ENCODE peak calls at places on chromosomes 4 and X, in five cellular contexts. Z is natural killer cell treated with Interleukin-12 subunit alpha and Interleukin-12 subunit beta and Interleukin-15 and Interleukin-18, amount 100 ng/mL, for 72 hours; H is endothelial cell; X is NCI-H524 treated with DMSO at 0.1 percent for 48 hours; Y is mesothelial cell of epicardium. Q is an unnamed sample.

GRCh38 chr4:108834167-108834566 is 71.3 kb upstream of the ETNPPL start:
- DNase-seq in H (no peak), X (no peak), Y (no peak), Z (no peak), Q (no peak)

GRCh38 chr4:156946508-156947197 is 24.9 kb downstream of the PDGFC start:
- DNase-seq in Y (no peak), H (no peak), X (no peak), Z (no peak), Q (no peak)

GRCh38 chrX:114650351-114650750 is 66.5 kb downstream of the HTR2C start:
- DNase-seq in Y (no peak), X (no peak), H (no peak), Z (no peak), Q (no peak)

GRCh38 chrX:103688949-103689348 is 2.5 kb upstream of the MORF4L2 start:
- DNase-seq in Y (no peak), X (no peak), H (no peak), Z (no peak), Q (peak)

GRCh38 chrX:41779058-41779564 is 55.1 kb downstream of the GPR82 start:
- DNase-seq in H (no peak), Y (no peak), X (peak), Z (no peak), Q (peak)

GRCh38 chr4:10622728-10623127 is 61.8 kb downstream of the CLNK start:
- DNase-seq in X (no peak), Y (no peak), H (peak), Z (no peak), Q (no peak)

GRCh38 chrX:111402378-111402777 is 9.6 kb downstream of the DCX start:
- DNase-seq in Y (no peak), H (no peak), X (no peak), Z (no peak), Q (no peak)

GRCh38 chr4:169963998-169964397 is 62.2 kb downstream of the MFAP3L start:
- DNase-seq in Z (no peak), X (no peak), H (no peak), Y (no peak), Q (no peak)

GRCh38 chr4:1600211-1600780 is 83.8 kb downstream of the FAM53A start:
- DNase-seq in X (no peak), Y (no peak), H (no peak), Z (peak), Q (no peak)

GRCh38 chr4:186132577-186133277 is 28.2 kb downstream of the FAM149A start:
- DNase-seq in Y (no peak), H (peak), Z (no peak), X (no peak), Q (no peak)

GRCh38 chr4:76879731-76880364 is 18.1 kb downstream of the SOWAHB start:
- DNase-seq in H (no peak), Z (no peak), Y (no peak), X (no peak), Q (no peak)

GRCh38 chr4:169397762-169398161 is 127.0 kb upstream of the SH3RF1 start:
- DNase-seq in Y (no peak), Z (no peak), X (no peak), H (no peak), Q (no peak)

GRCh38 chr4:73815145-73815544 is 21.3 kb upstream of the CXCL6 start:
- DNase-seq in Y (no peak), Z (no peak), X (no peak), H (no peak), Q (no peak)

GRCh38 chr4:38385286-38386010 is 278.6 kb upstream of the KLF3 start:
- DNase-seq in Z (no peak), Y (no peak), X (no peak), H (no peak), Q (no peak)

GRCh38 chr4:145808021-145808650 is 128.2 kb downstream of the C4orf51 start:
- DNase-seq in H (peak), Y (no peak), X (no peak), Z (no peak), Q (no peak)

GRCh38 chr4:124090007-124090406 is 622.5 kb downstream of the ANKRD50 start:
- DNase-seq in X (no peak), Z (no peak), H (no peak), Y (no peak), Q (no peak)

GRCh38 chrX:50913520-50913919 is 3.0 kb downstream of the BMP15 start:
- DNase-seq in X (no peak), Y (no peak), Z (no peak), H (no peak), Q (no peak)

GRCh38 chr4:104490096-104490769 is 4.5 kb downstream of the CXXC4 start:
- DNase-seq in H (no peak), X (peak), Y (no peak), Z (no peak), Q (no peak)

GRCh38 chrX:46574337-46574940 is 874 bp downstream of the CHST7 start:
- DNase-seq in Y (no peak), H (peak), X (no peak), Z (no peak), Q (no peak)

GRCh38 chrX:46837543-46838481 is 969 bp downstream of the RP2 start:
- DNase-seq in Z (no peak), H (no peak), Y (no peak), X (no peak), Q (no peak)

GRCh38 chrX:45850775-45851433 is 650.2 kb upstream of the DIPK2B start:
- DNase-seq in H (peak), Z (peak), Y (peak), X (no peak), Q (no peak)

GRCh38 chr4:82213485-82214162 is 160.2 kb downstream of the HNRNPD start:
- DNase-seq in Y (no peak), H (no peak), X (no peak), Z (no peak), Q (no peak)

GRCh38 chr4:139728840-139729239 is 63.2 kb downstream of the MGST2 start:
- DNase-seq in H (no peak), Z (no peak), Y (no peak), X (no peak), Q (no peak)

GRCh38 chr4:141395246-141395830 is 174.6 kb downstream of the ZNF330 start:
- DNase-seq in Z (no peak), X (no peak), Y (no peak), H (no peak), Q (no peak)

GRCh38 chrX:69282893-69283690 is 117.8 kb upstream of the PJA1 start:
- DNase-seq in X (no peak), Z (no peak), H (no peak), Y (no peak), Q (no peak)

GRCh38 chr4:94363136-94363655 is 20.6 kb upstream of the HPGDS start:
- DNase-seq in Z (no peak), X (no peak), Y (no peak), H (no peak), Q (no peak)

GRCh38 chr4:38565271-38566199 is 98.5 kb upstream of the KLF3 start:
- DNase-seq in H (no peak), Z (no peak), Y (no peak), X (no peak), Q (no peak)

GRCh38 chr4:61511716-61512488 is 311.8 kb downstream of the ADGRL3 start:
- DNase-seq in Y (no peak), Z (no peak), X (no peak), H (no peak), Q (no peak)

GRCh38 chr4:128517096-128517738 is 229.6 kb upstream of the PGRMC2 start:
- DNase-seq in X (no peak), Y (no peak), Z (no peak), H (no peak), Q (no peak)

GRCh38 chr4:135249006-135249405 is 1047.4 kb upstream of the PABPC4L start:
- DNase-seq in Y (no peak), H (no peak), Z (no peak), X (peak), Q (no peak)

GRCh38 chrX:39840141-39841126 is 257.3 kb downstream of the BCOR start:
- DNase-seq in X (peak), Y (no peak), Z (no peak), H (no peak), Q (peak)

GRCh38 chr4:184028571-184028996 is 123.5 kb downstream of the STOX2 start:
- DNase-seq in H (no peak), Z (no peak), X (no peak), Y (no peak), Q (no peak)

GRCh38 chr4:176185068-176185467 is 10.3 kb downstream of the SPATA4 start:
- DNase-seq in H (no peak), X (no peak), Z (no peak), Y (no peak), Q (no peak)

GRCh38 chr4:188299161-188299560 is 159.9 kb downstream of the TRIML1 start:
- DNase-seq in Z (no peak), Y (no peak), H (no peak), X (no peak), Q (no peak)

Q was measured in DMS 273 treated with DMSO at 0.1 percent for 48 hours.